ENCODE peak calls at places on chromosomes 16 and 17, in six cellular contexts. L is RWPE1, Q is endothelial cell, D is lower leg skin, Y is GM20000, E is GM12865. M is an unnamed sample.

GRCh38 chr16:1773703-1774455 is 945 bp upstream of the MRPS34 start:
- DNase-seq in L (peak; percentile 40), Q (no peak), D (no peak), Y (no peak), E (no peak), M (no peak)

GRCh38 chr17:57463103-57463885 is 207.0 kb downstream of the MSI2 start:
- DNase-seq in L (no peak), Q (no peak), D (no peak), Y (peak; percentile 90), E (peak; percentile 97), M (peak; percentile 94)

GRCh38 chr16:23651943-23652468 is 10.7 kb downstream of the DCTN5 start:
- DNase-seq in L (no peak), Q (no peak), D (no peak), Y (no peak), E (peak; percentile 33), M (peak; percentile 37)

GRCh38 chr17:80861892-80862291 is 129.7 kb upstream of the CHMP6 start:
- DNase-seq in L (peak; percentile 91), Q (peak; percentile 30), D (no peak), Y (no peak), E (no peak), M (no peak)

GRCh38 chr16:1163567-1164055 is 10.7 kb downstream of the CACNA1H start:
- DNase-seq in L (no peak), Q (no peak), D (no peak), Y (no peak), E (no peak), M (no peak)

GRCh38 chr17:40319651-40320550 is 10.9 kb downstream of the RARA start:
- DNase-seq in L (no peak), Q (no peak), D (no peak), Y (peak; percentile 26), E (no peak), M (no peak)

GRCh38 chr17:73228748-73229236 is 32.9 kb downstream of the CPSF4L start:
- DNase-seq in L (peak; percentile 82), Q (no peak), D (peak; percentile 77), Y (peak; percentile 55), E (peak; percentile 68), M (peak; percentile 47)

GRCh38 chr16:58035356-58036170 is 10.0 kb downstream of the MMP15 start:
- DNase-seq in L (no peak), Q (no peak), D (no peak), Y (no peak), E (no peak), M (no peak)

GRCh38 chr16:15967655-15968315 is 18.4 kb downstream of the ABCC1 start:
- DNase-seq in L (no peak), Q (no peak), D (no peak), Y (no peak), E (no peak), M (no peak)

GRCh38 chr16:87461466-87461975 is 31.3 kb downstream of the ZCCHC14 start:
- DNase-seq in L (peak; percentile 93), Q (peak; percentile 76), D (peak; percentile 69), Y (peak; percentile 74), E (peak; percentile 71), M (peak; percentile 77)

GRCh38 chr17:19354123-19354522 is 8.4 kb downstream of the B9D1 start:
- DNase-seq in L (peak; percentile 77), Q (no peak), D (no peak), Y (no peak), E (no peak), M (no peak)

GRCh38 chr16:81204794-81205680 is 33.5 kb upstream of the BCO1 start:
- DNase-seq in L (peak; percentile 26), Q (peak; percentile 29), D (no peak), Y (peak; percentile 67), E (peak; percentile 53), M (peak; percentile 73)

GRCh38 chr16:66091462-66091861 is 275.0 kb upstream of the CDH5 start:
- DNase-seq in L (no peak), Q (no peak), D (no peak), Y (no peak), E (no peak), M (no peak)

GRCh38 chr17:41891135-41892065 is 26.2 kb upstream of the KLHL11 start:
- DNase-seq in L (no peak), Q (no peak), D (no peak), Y (no peak), E (no peak), M (no peak)

GRCh38 chr17:79800325-79801155 is 3.7 kb upstream of the CBX8 start:
- DNase-seq in L (no peak), Q (no peak), D (no peak), Y (peak; percentile 61), E (peak; percentile 73), M (no peak)

GRCh38 chr17:64492481-64493109 is 4.3 kb downstream of the POLG2 start:
- DNase-seq in L (no peak), Q (no peak), D (no peak), Y (no peak), E (peak; percentile 45), M (no peak)

GRCh38 chr16:85652431-85653221 is 36.1 kb downstream of the GINS2 start:
- DNase-seq in L (no peak), Q (no peak), D (no peak), Y (no peak), E (no peak), M (no peak)

GRCh38 chr16:73219176-73219575 is 171.2 kb upstream of the ZFHX3 start:
- DNase-seq in L (no peak), Q (no peak), D (no peak), Y (no peak), E (no peak), M (no peak)
- TF ChIP-seq CTCF in L (no peak), Q (peak; percentile 32), D (no peak), Y (no peak), E (no peak), M (no peak)

DNA sequence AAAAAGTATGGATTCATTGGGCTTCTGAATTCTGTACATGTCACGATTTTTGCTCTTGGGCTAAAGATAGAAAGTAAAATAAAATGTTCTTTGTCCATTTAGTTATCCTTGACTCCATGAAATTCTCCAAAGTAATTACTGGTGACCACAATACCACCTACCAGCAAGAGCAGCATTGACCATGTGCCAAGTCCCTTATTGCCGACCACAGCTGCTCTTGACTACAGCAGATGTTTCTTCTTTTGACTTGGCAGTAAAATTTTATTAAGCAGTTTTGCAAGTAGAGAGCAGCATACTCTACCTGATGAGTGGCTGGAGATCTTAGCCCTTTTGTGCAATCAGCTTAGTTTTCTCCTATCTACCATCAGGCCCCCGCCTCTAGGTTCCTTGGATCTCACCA is 152.2 kb upstream of the TBX2 start:
- DNase-seq in L (no peak), Q (no peak), D (no peak), Y (no peak), E (no peak), M (no peak)
- TF ChIP-seq CTCF in L (no peak), Q (no peak), D (no peak), Y (no peak), E (no peak), M (no peak)

GRCh38 chr17:75521290-75521689 is 4.2 kb upstream of the LLGL2 start:
- DNase-seq in L (no peak), Q (no peak), D (no peak), Y (no peak), E (no peak), M (no peak)

GRCh38 chr17:75516619-75517276 is 420 bp downstream of the TSEN54 start:
- DNase-seq in L (no peak), Q (peak; percentile 40), D (no peak), Y (no peak), E (peak; percentile 42), M (peak; percentile 54)

GRCh38 chr17:75518201-75518600 is 1.9 kb downstream of the TSEN54 start:
- DNase-seq in L (no peak), Q (no peak), D (no peak), Y (peak; percentile 71), E (peak; percentile 67), M (no peak)

GRCh38 chr17:75517277-75517865 is 1.0 kb downstream of the TSEN54 start:
- DNase-seq in L (no peak), Q (no peak), D (no peak), Y (no peak), E (peak; percentile 62), M (no peak)

DNA sequence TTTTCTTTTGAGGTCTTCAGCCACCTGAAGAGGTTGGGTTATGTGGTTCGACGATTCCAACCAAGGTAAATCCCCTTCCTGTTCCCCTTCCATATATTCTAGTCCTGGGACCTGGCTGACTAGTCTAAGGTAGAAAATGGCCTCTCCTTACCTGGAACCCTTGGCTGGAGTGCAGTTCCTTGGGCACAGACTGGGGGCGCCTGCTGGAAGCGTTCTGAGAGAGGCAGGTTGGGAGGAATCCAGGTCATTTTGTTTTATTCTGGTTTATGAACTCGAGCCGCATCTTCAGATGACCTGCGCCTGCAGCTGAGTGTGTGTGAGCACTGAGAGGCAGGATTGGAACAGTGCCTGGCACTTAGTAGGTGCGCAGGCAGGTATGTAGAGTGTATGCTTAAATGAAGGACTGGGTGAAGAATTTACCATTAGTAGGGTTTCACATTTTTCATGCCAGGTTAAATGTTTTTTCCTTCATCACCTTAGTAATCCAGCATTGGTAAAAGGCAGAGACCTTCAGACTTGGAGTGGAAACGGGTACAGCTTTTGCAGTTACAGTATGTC is 2.7 kb downstream of the TSEN54 start:
- DNase-seq in L (no peak), Q (no peak), D (no peak), Y (no peak), E (no peak), M (no peak)
- TF ChIP-seq CTCF in L (no peak), Q (no peak), D (no peak), Y (no peak), E (no peak), M (no peak)

DNA sequence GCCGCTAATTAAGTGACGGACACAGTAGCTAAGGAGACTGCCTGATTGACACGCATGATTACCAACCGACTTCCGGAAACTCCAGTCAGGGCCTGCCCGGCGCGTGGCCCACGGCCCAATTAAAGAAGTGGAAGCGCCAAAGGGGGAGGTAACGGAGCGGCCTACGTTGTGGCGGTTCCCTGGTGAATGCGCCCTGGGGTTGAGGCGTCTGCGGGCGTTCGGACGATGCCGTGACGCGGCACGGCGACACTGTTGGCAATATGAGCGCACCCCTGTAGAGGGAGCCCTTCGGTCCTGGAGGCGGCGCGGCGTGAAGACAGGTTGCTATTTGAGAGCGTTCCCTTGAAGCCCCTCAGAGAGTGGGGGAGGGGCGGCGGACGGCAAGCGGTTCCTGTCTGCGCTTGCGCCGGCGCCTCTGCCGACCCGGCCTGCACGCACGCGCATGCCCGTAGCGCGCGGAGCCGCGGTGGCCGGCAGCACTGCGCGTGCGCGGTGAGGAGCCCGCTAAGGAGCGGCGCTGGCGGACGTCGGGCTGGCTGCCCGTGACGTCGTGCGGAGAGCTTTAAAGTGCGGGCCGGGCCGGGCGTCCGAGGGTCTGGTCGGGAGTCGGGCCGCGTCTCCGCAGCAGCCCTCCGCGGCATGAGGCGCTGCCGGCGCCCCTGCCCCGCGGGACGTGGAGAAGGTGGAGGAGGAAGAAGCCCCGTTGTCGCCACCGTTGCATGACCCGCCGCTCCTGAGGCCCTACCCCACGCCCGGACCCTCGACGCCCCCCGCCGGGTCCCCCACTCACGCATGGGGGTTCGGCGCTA is at the start of gene ALKBH5:
- DNase-seq in L (peak; percentile 99), Q (peak; percentile 97), D (peak; percentile 98), Y (peak; percentile 99), E (peak; percentile 100), M (peak; percentile 99)
- TF ChIP-seq CTCF in L (no peak), Q (peak; percentile 58), D (no peak), Y (no peak), E (peak; percentile 40), M (no peak)

GRCh38 chr16:51419768-51420167 is 268.7 kb upstream of the SALL1 start:
- DNase-seq in L (no peak), Q (no peak), D (no peak), Y (no peak), E (no peak), M (no peak)
- TF ChIP-seq CTCF in L (no peak), Q (no peak), D (no peak), Y (no peak), E (no peak), M (no peak)

GRCh38 chr17:77398274-77398673 is 257.5 kb downstream of the SEC14L1 start:
- DNase-seq in L (no peak), Q (no peak), D (no peak), Y (no peak), E (no peak), M (no peak)
- TF ChIP-seq CTCF in L (no peak), Q (no peak), D (no peak), Y (no peak), E (no peak), M (no peak)

M was measured in GM10248.